ENCODE peak calls at places on chromosomes 4 and X, in five cellular contexts. O is pons, P is neural crest cell, B is T-helper 9 cell, K is NAMALWA. R is an unnamed sample.

GRCh38 chrX:136030357-136031225 is 45.4 kb downstream of the SLC9A6 start:
- DNase-seq in K (no peak), P (no peak), B (no peak), O (peak), R (no peak)

GRCh38 chr4:13597604-13598003 is 29.9 kb downstream of the BOD1L1 start:
- DNase-seq in B (no peak), O (no peak), K (no peak), P (no peak), R (no peak)

GRCh38 chr4:26020083-26020668 is 106.2 kb downstream of the SMIM20 start:
- DNase-seq in P (no peak), O (no peak), B (no peak), K (peak), R (no peak)

GRCh38 chr4:11408569-11408968 is 20.1 kb downstream of the HS3ST1 start:
- DNase-seq in P (no peak), K (no peak), B (no peak), O (no peak), R (no peak)

GRCh38 chr4:7663075-7663541 is 228.4 kb upstream of the PSAPL1 start:
- DNase-seq in O (no peak), B (no peak), P (no peak), K (no peak), R (no peak)

GRCh38 chr4:18645356-18645755 is 623.8 kb upstream of the LCORL start:
- DNase-seq in B (no peak), P (no peak), K (no peak), O (no peak), R (no peak)

GRCh38 chr4:149065753-149066152 is 623.5 kb upstream of the NR3C2 start:
- DNase-seq in K (no peak), O (no peak), B (no peak), P (no peak), R (no peak)

GRCh38 chrX:47566841-47567240 is 5.8 kb downstream of the ARAF start:
- DNase-seq in B (no peak), O (no peak), K (no peak), P (no peak), R (no peak)

GRCh38 chr4:94680131-94680862 is 77.5 kb upstream of the BMPR1B start:
- DNase-seq in P (no peak), B (no peak), O (peak), K (no peak), R (no peak)

GRCh38 chr4:74223801-74224200 is 65.9 kb downstream of the MTHFD2L start:
- DNase-seq in O (no peak), P (no peak), B (no peak), K (no peak), R (no peak)

GRCh38 chrX:70769659-70770232 is 138.8 kb downstream of the TEX11 start:
- DNase-seq in O (no peak), B (no peak), K (peak), P (no peak), R (no peak)

GRCh38 chr4:41661447-41662076 is 87.0 kb downstream of the PHOX2B start:
- DNase-seq in K (peak), P (peak), B (peak), O (peak), R (peak)

GRCh38 chr4:131499139-131499873 is 1649.8 kb upstream of the PCDH10 start:
- DNase-seq in P (no peak), K (no peak), B (no peak), O (no peak), R (no peak)

GRCh38 chrX:18654873-18655836 is 16.8 kb downstream of the RS1 start:
- DNase-seq in O (no peak), P (no peak), B (no peak), K (no peak), R (no peak)

GRCh38 chr4:148207074-148207473 is 235.1 kb downstream of the NR3C2 start:
- DNase-seq in B (no peak), K (no peak), P (no peak), O (no peak), R (no peak)

GRCh38 chrX:134669378-134670098 is 11.3 kb upstream of the PLAC1 start:
- DNase-seq in P (no peak), K (no peak), B (no peak), O (no peak), R (no peak)

GRCh38 chrX:148043456-148043855 is 62.3 kb downstream of the FMR1NB start:
- DNase-seq in B (no peak), K (no peak), O (no peak), P (no peak), R (no peak)

GRCh38 chr4:88054909-88055308 is 47.5 kb downstream of the PKD2 start:
- DNase-seq in P (peak), O (peak), B (no peak), K (peak), R (peak)

GRCh38 chr4:182875471-182875870 is 41.7 kb downstream of the DCTD start:
- DNase-seq in P (no peak), B (no peak), O (no peak), K (no peak), R (no peak)

GRCh38 chr4:151991884-151992166 is 231.0 kb upstream of the GATB start:
- DNase-seq in B (no peak), K (no peak), P (no peak), O (no peak), R (peak)

GRCh38 chr4:78186597-78187543 is 129.7 kb downstream of the FRAS1 start:
- DNase-seq in K (no peak), B (no peak), O (no peak), P (no peak), R (no peak)

GRCh38 chr4:182219400-182219799 is 23.8 kb upstream of the TENM3 start:
- DNase-seq in P (no peak), K (no peak), B (no peak), O (no peak), R (no peak)

GRCh38 chrX:154056739-154057367 is 37.2 kb upstream of the IRAK1 start:
- DNase-seq in P (no peak), B (no peak), K (no peak), O (no peak), R (no peak)

GRCh38 chrX:39261446-39262147 is 460.3 kb downstream of the MID1IP1 start:
- DNase-seq in P (peak), K (peak), O (peak), B (no peak), R (peak)

GRCh38 chrX:70504772-70505450 is 60.3 kb downstream of the DLG3 start:
- DNase-seq in P (no peak), B (no peak), K (no peak), O (no peak), R (no peak)

GRCh38 chrX:13937370-13938052 is 92.2 kb downstream of the GEMIN8 start:
- DNase-seq in K (no peak), P (no peak), B (no peak), O (peak), R (no peak)

GRCh38 chrX:150058728-150059127 is 120.4 kb upstream of the EOLA2 start:
- DNase-seq in O (no peak), P (no peak), K (no peak), B (no peak), R (no peak)

GRCh38 chr4:38071801-38072567 is 111.8 kb downstream of the PTTG2 start:
- DNase-seq in O (no peak), B (no peak), P (no peak), K (peak), R (no peak)

GRCh38 chrX:27735914-27736313 is 71.9 kb upstream of the MAGEB10 start:
- DNase-seq in P (no peak), O (no peak), K (no peak), B (no peak), R (no peak)

R was measured in midbrain.